ENCODE peak calls at places on chromosomes 4 and X, in ten cellular contexts. One of them, this sample, is unnamed.

GRCh38 chr4:136690363-136690762 is 841.9 kb downstream of the PCDH18 start:
- DNase-seq in AML-193: no peak
- DNase-seq in mesenchymal stem cell: peak
- DNase-seq in fibroblast of the aortic adventitia: no peak
- DNase-seq in activated T-cell treated with anti-CD3 and anti-CD28 coated beads, Interleukin-2, amount 50 U/mL, for 72 hours: no peak
- DNase-seq in activated gamma-delta T cell treated with anti-CD3 and anti-CD28 coated beads, Interleukin-2, amount 50 U/mL, for 16 hours: no peak
- DNase-seq in Kasumi-1: no peak
- DNase-seq in SW480: peak
- DNase-seq in activated naive CD8-positive, alpha-beta T cell treated with anti-CD3 and anti-CD28 coated beads for 36 hours: no peak
- DNase-seq in NCI-H524: no peak
- DNase-seq in this sample: no peak

GRCh38 chrX:119008122-119008744 is 33.8 kb downstream of the LONRF3 start:
- DNase-seq in NCI-H524: no peak
- DNase-seq in SW480: peak
- DNase-seq in Kasumi-1: peak
- DNase-seq in AML-193: peak
- DNase-seq in activated gamma-delta T cell treated with anti-CD3 and anti-CD28 coated beads, Interleukin-2, amount 50 U/mL, for 16 hours: peak
- DNase-seq in activated T-cell treated with anti-CD3 and anti-CD28 coated beads, Interleukin-2, amount 50 U/mL, for 72 hours: peak
- DNase-seq in mesenchymal stem cell: peak
- DNase-seq in activated naive CD8-positive, alpha-beta T cell treated with anti-CD3 and anti-CD28 coated beads for 36 hours: peak
- DNase-seq in fibroblast of the aortic adventitia: peak
- DNase-seq in this sample: peak

GRCh38 chrX:2264179-2265030 is 236.4 kb downstream of the DHRSX start:
- DNase-seq in NCI-H524: no peak
- DNase-seq in activated T-cell treated with anti-CD3 and anti-CD28 coated beads, Interleukin-2, amount 50 U/mL, for 72 hours: no peak
- DNase-seq in SW480: no peak
- DNase-seq in AML-193: no peak
- DNase-seq in activated naive CD8-positive, alpha-beta T cell treated with anti-CD3 and anti-CD28 coated beads for 36 hours: no peak
- DNase-seq in fibroblast of the aortic adventitia: no peak
- DNase-seq in Kasumi-1: no peak
- DNase-seq in mesenchymal stem cell: no peak
- DNase-seq in activated gamma-delta T cell treated with anti-CD3 and anti-CD28 coated beads, Interleukin-2, amount 50 U/mL, for 16 hours: no peak
- DNase-seq in this sample: peak

GRCh38 chr4:182204042-182204441 is 39.2 kb upstream of the TENM3 start:
- DNase-seq in activated gamma-delta T cell treated with anti-CD3 and anti-CD28 coated beads, Interleukin-2, amount 50 U/mL, for 16 hours: no peak
- DNase-seq in activated T-cell treated with anti-CD3 and anti-CD28 coated beads, Interleukin-2, amount 50 U/mL, for 72 hours: no peak
- DNase-seq in activated naive CD8-positive, alpha-beta T cell treated with anti-CD3 and anti-CD28 coated beads for 36 hours: no peak
- DNase-seq in Kasumi-1: no peak
- DNase-seq in NCI-H524: no peak
- DNase-seq in SW480: no peak
- DNase-seq in mesenchymal stem cell: no peak
- DNase-seq in AML-193: no peak
- DNase-seq in fibroblast of the aortic adventitia: peak
- DNase-seq in this sample: no peak

GRCh38 chrX:149495573-149496071 is 9.5 kb downstream of the IDS start:
- DNase-seq in NCI-H524: no peak
- DNase-seq in activated T-cell treated with anti-CD3 and anti-CD28 coated beads, Interleukin-2, amount 50 U/mL, for 72 hours: no peak
- DNase-seq in activated gamma-delta T cell treated with anti-CD3 and anti-CD28 coated beads, Interleukin-2, amount 50 U/mL, for 16 hours: no peak
- DNase-seq in SW480: peak
- DNase-seq in activated naive CD8-positive, alpha-beta T cell treated with anti-CD3 and anti-CD28 coated beads for 36 hours: no peak
- DNase-seq in fibroblast of the aortic adventitia: peak
- DNase-seq in Kasumi-1: no peak
- DNase-seq in mesenchymal stem cell: peak
- DNase-seq in AML-193: no peak
- DNase-seq in this sample: no peak

GRCh38 chr4:172842759-172843158 is 325.9 kb upstream of the GALNT7 start:
- DNase-seq in mesenchymal stem cell: no peak
- DNase-seq in activated T-cell treated with anti-CD3 and anti-CD28 coated beads, Interleukin-2, amount 50 U/mL, for 72 hours: no peak
- DNase-seq in AML-193: no peak
- DNase-seq in Kasumi-1: no peak
- DNase-seq in SW480: no peak
- DNase-seq in activated gamma-delta T cell treated with anti-CD3 and anti-CD28 coated beads, Interleukin-2, amount 50 U/mL, for 16 hours: no peak
- DNase-seq in fibroblast of the aortic adventitia: no peak
- DNase-seq in NCI-H524: no peak
- DNase-seq in activated naive CD8-positive, alpha-beta T cell treated with anti-CD3 and anti-CD28 coated beads for 36 hours: no peak
- DNase-seq in this sample: no peak

GRCh38 chrX:13876652-13877051 is 59.8 kb upstream of the GPM6B start:
- DNase-seq in activated gamma-delta T cell treated with anti-CD3 and anti-CD28 coated beads, Interleukin-2, amount 50 U/mL, for 16 hours: no peak
- DNase-seq in fibroblast of the aortic adventitia: peak
- DNase-seq in activated naive CD8-positive, alpha-beta T cell treated with anti-CD3 and anti-CD28 coated beads for 36 hours: no peak
- DNase-seq in mesenchymal stem cell: peak
- DNase-seq in activated T-cell treated with anti-CD3 and anti-CD28 coated beads, Interleukin-2, amount 50 U/mL, for 72 hours: no peak
- DNase-seq in Kasumi-1: no peak
- DNase-seq in NCI-H524: no peak
- DNase-seq in SW480: no peak
- DNase-seq in AML-193: no peak
- DNase-seq in this sample: no peak

GRCh38 chr4:7411896-7412585 is 22.7 kb downstream of the PSAPL1 start:
- DNase-seq in fibroblast of the aortic adventitia: no peak
- DNase-seq in mesenchymal stem cell: no peak
- DNase-seq in SW480: no peak
- DNase-seq in NCI-H524: peak
- DNase-seq in activated T-cell treated with anti-CD3 and anti-CD28 coated beads, Interleukin-2, amount 50 U/mL, for 72 hours: no peak
- DNase-seq in AML-193: no peak
- DNase-seq in activated gamma-delta T cell treated with anti-CD3 and anti-CD28 coated beads, Interleukin-2, amount 50 U/mL, for 16 hours: no peak
- DNase-seq in activated naive CD8-positive, alpha-beta T cell treated with anti-CD3 and anti-CD28 coated beads for 36 hours: no peak
- DNase-seq in Kasumi-1: no peak
- DNase-seq in this sample: no peak

GRCh38 chr4:38867478-38868054 is at the start of gene FAM114A1:
- DNase-seq in SW480: peak
- DNase-seq in NCI-H524: peak
- DNase-seq in AML-193: no peak
- DNase-seq in activated T-cell treated with anti-CD3 and anti-CD28 coated beads, Interleukin-2, amount 50 U/mL, for 72 hours: peak
- DNase-seq in mesenchymal stem cell: peak
- DNase-seq in fibroblast of the aortic adventitia: peak
- DNase-seq in Kasumi-1: peak
- DNase-seq in activated naive CD8-positive, alpha-beta T cell treated with anti-CD3 and anti-CD28 coated beads for 36 hours: peak
- DNase-seq in activated gamma-delta T cell treated with anti-CD3 and anti-CD28 coated beads, Interleukin-2, amount 50 U/mL, for 16 hours: no peak
- DNase-seq in this sample: peak

GRCh38 chr4:78551420-78552351 is at the start of gene ANXA3:
- DNase-seq in activated naive CD8-positive, alpha-beta T cell treated with anti-CD3 and anti-CD28 coated beads for 36 hours: peak
- DNase-seq in SW480: peak
- DNase-seq in fibroblast of the aortic adventitia: no peak
- DNase-seq in activated T-cell treated with anti-CD3 and anti-CD28 coated beads, Interleukin-2, amount 50 U/mL, for 72 hours: peak
- DNase-seq in activated gamma-delta T cell treated with anti-CD3 and anti-CD28 coated beads, Interleukin-2, amount 50 U/mL, for 16 hours: no peak
- DNase-seq in AML-193: no peak
- DNase-seq in Kasumi-1: no peak
- DNase-seq in mesenchymal stem cell: peak
- DNase-seq in NCI-H524: no peak
- DNase-seq in this sample: peak

This sample was measured in GM13976.